ENCODE peak calls at places on chromosomes 12 and 14, in five cellular contexts. One of them, this sample, is unnamed. For H3K9me3, the result is how much of the 10 kb centered on the place peaks cover.

GRCh38 chr14:22039938-22040780 is 366.5 kb upstream of the OR4E1 start:
- DNase-seq in DND-41: peak
- DNase-seq in left ventricle myocardium inferior: no peak
- DNase-seq in stomach: no peak
- DNase-seq in CD8-positive, alpha-beta T cell: peak
- DNase-seq in this sample: peak

GRCh38 chr12:4899361-4899760 is 10.3 kb upstream of the KCNA1 start:
- DNase-seq in left ventricle myocardium inferior: no peak
- DNase-seq in CD8-positive, alpha-beta T cell: no peak
- DNase-seq in DND-41: no peak
- DNase-seq in stomach: no peak
- DNase-seq in this sample: no peak

GRCh38 chr12:53550595-53550994 is 43.3 kb upstream of the NPFF start:
- DNase-seq in CD8-positive, alpha-beta T cell: no peak
- DNase-seq in DND-41: no peak
- DNase-seq in left ventricle myocardium inferior: no peak
- DNase-seq in stomach: no peak
- DNase-seq in this sample: no peak

GRCh38 chr12:29783773-29784666 is at the start of gene TMTC1:
- DNase-seq in DND-41: no peak
- DNase-seq in stomach: peak
- DNase-seq in CD8-positive, alpha-beta T cell: no peak
- DNase-seq in left ventricle myocardium inferior: peak
- DNase-seq in this sample: no peak

GRCh38 chr14:24117179-24117578 is 2.4 kb upstream of the NRL start:
- DNase-seq in CD8-positive, alpha-beta T cell: no peak
- DNase-seq in stomach: no peak
- DNase-seq in left ventricle myocardium inferior: no peak
- DNase-seq in DND-41: no peak
- DNase-seq in this sample: no peak

GRCh38 chr14:87830443-87831096 is 162.4 kb downstream of the GALC start:
- DNase-seq in stomach: no peak
- DNase-seq in DND-41: no peak
- DNase-seq in left ventricle myocardium inferior: no peak
- DNase-seq in CD8-positive, alpha-beta T cell: no peak
- DNase-seq in this sample: no peak

GRCh38 chr14:31241450-31242114 is 34.0 kb upstream of the HECTD1 start:
- DNase-seq in left ventricle myocardium inferior: no peak
- DNase-seq in stomach: no peak
- DNase-seq in CD8-positive, alpha-beta T cell: no peak
- DNase-seq in DND-41: no peak
- DNase-seq in this sample: no peak

GRCh38 chr12:107478881-107479280 is 206.7 kb upstream of the PWP1 start:
- DNase-seq in left ventricle myocardium inferior: no peak
- DNase-seq in CD8-positive, alpha-beta T cell: no peak
- DNase-seq in DND-41: no peak
- DNase-seq in stomach: no peak
- DNase-seq in this sample: no peak

GRCh38 chr12:91923864-91924263 is 221.8 kb downstream of the BTG1 start:
- DNase-seq in DND-41: no peak
- DNase-seq in CD8-positive, alpha-beta T cell: no peak
- DNase-seq in left ventricle myocardium inferior: no peak
- DNase-seq in stomach: no peak
- DNase-seq in this sample: no peak

GRCh38 chr14:52949711-52950409 is 990 bp downstream of the FERMT2 start:
- DNase-seq in left ventricle myocardium inferior: no peak
- DNase-seq in stomach: no peak
- DNase-seq in DND-41: no peak
- DNase-seq in CD8-positive, alpha-beta T cell: no peak
- DNase-seq in this sample: peak

GRCh38 chr14:90003526-90004312 is 48.0 kb downstream of the TDP1 start:
- DNase-seq in DND-41: no peak
- DNase-seq in left ventricle myocardium inferior: no peak
- DNase-seq in stomach: no peak
- DNase-seq in CD8-positive, alpha-beta T cell: no peak
- DNase-seq in this sample: no peak

GRCh38 chr12:13566286-13566685 is 369.8 kb downstream of the EMP1 start:
- DNase-seq in left ventricle myocardium inferior: no peak
- DNase-seq in CD8-positive, alpha-beta T cell: no peak
- DNase-seq in stomach: no peak
- DNase-seq in DND-41: no peak
- DNase-seq in this sample: no peak

GRCh38 chr14:99317231-99318090 is 45.5 kb upstream of the BCL11B start:
- DNase-seq in DND-41: no peak
- DNase-seq in stomach: no peak
- DNase-seq in CD8-positive, alpha-beta T cell: no peak
- DNase-seq in left ventricle myocardium inferior: no peak
- DNase-seq in this sample: no peak

GRCh38 chr14:71658261-71658860 is 273.9 kb upstream of the RGS6 start:
- DNase-seq in stomach: no peak
- DNase-seq in DND-41: no peak
- DNase-seq in CD8-positive, alpha-beta T cell: no peak
- DNase-seq in left ventricle myocardium inferior: no peak
- DNase-seq in this sample: no peak

GRCh38 chr14:75294649-75295033 is 16.0 kb downstream of the FOS start:
- DNase-seq in DND-41: no peak
- DNase-seq in left ventricle myocardium inferior: no peak
- DNase-seq in stomach: no peak
- DNase-seq in CD8-positive, alpha-beta T cell: no peak
- DNase-seq in this sample: no peak

GRCh38 chr14:57066887-57067513 is 201.7 kb downstream of the EXOC5 start:
- DNase-seq in stomach: peak
- DNase-seq in CD8-positive, alpha-beta T cell: no peak
- DNase-seq in left ventricle myocardium inferior: no peak
- DNase-seq in DND-41: peak
- DNase-seq in this sample: no peak

GRCh38 chr14:49579841-49580240 is 6.3 kb downstream of the RPS29 start:
- DNase-seq in CD8-positive, alpha-beta T cell: no peak
- DNase-seq in stomach: no peak
- DNase-seq in DND-41: no peak
- DNase-seq in left ventricle myocardium inferior: no peak
- DNase-seq in this sample: no peak
- H3K4me3 ChIP-seq in CD8-positive, alpha-beta T cell: no peak
- H3K4me3 ChIP-seq in stomach: no peak
- H3K4me3 ChIP-seq in DND-41: no peak
- H3K4me3 ChIP-seq in left ventricle myocardium inferior: no peak
- H3K4me3 ChIP-seq in this sample: no peak

GRCh38 chr14:103817595-103817994 is 29.8 kb downstream of the PPP1R13B start:
- DNase-seq in left ventricle myocardium inferior: no peak
- DNase-seq in stomach: no peak
- DNase-seq in CD8-positive, alpha-beta T cell: no peak
- DNase-seq in DND-41: no peak
- DNase-seq in this sample: no peak
- H3K27ac ChIP-seq in left ventricle myocardium inferior: peak
- H3K27ac ChIP-seq in stomach: no peak
- H3K27ac ChIP-seq in CD8-positive, alpha-beta T cell: no peak
- H3K27ac ChIP-seq in DND-41: no peak
- H3K27ac ChIP-seq in this sample: no peak

DNA sequence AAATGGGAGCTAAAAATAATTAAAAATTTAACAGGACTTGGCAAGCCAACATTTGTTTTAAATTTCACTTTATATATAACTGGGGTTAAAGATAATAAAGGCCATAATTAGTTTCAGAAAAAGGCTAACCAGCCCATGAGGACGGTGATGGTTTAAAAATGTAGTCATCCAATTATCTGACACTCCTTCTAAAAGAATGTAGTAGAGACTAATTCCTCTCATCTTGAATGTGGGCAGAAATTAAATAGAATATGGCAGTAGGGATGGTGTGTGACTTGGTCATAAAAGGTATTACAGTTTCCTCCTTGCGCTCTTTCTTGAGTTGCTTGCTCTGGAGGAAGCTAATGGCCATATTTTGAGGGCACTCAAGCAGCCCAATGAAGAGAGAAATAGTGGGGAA is 49.1 kb upstream of the PTPRB start:
- DNase-seq in DND-41: no peak
- DNase-seq in left ventricle myocardium inferior: no peak
- DNase-seq in CD8-positive, alpha-beta T cell: no peak
- DNase-seq in stomach: no peak
- DNase-seq in this sample: no peak
- H3K9me3 ChIP-seq in DND-41: under half
- H3K9me3 ChIP-seq in left ventricle myocardium inferior: under half
- H3K9me3 ChIP-seq in CD8-positive, alpha-beta T cell: under half
- H3K9me3 ChIP-seq in stomach: under half
- H3K9me3 ChIP-seq in this sample: under half

DNA sequence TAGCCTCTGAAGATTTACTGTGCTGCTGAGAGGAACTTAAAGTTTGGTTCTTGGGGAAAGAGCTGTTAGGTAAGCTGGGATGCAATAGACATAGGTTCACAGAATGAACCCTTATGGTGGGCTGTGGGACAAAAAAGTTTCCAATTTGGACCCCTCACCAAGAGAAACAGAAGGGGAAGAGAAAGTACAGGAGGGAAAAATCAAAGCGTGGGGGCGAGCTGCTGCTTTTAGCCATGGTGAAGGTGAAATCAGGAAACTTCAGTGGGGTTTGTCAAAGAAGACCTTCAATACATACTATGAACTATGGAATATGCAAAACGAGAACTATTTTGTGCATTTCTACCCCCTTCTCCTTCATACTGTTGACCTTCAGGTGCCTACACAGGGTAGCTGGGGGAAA is 10.6 kb upstream of the NINJ2 start:
- DNase-seq in left ventricle myocardium inferior: no peak
- DNase-seq in CD8-positive, alpha-beta T cell: no peak
- DNase-seq in DND-41: no peak
- DNase-seq in stomach: no peak
- DNase-seq in this sample: no peak
- H3K4me3 ChIP-seq in left ventricle myocardium inferior: no peak
- H3K4me3 ChIP-seq in CD8-positive, alpha-beta T cell: no peak
- H3K4me3 ChIP-seq in DND-41: no peak
- H3K4me3 ChIP-seq in stomach: no peak
- H3K4me3 ChIP-seq in this sample: peak

GRCh38 chr12:132045751-132046150 is 96.0 kb downstream of the EP400 start:
- DNase-seq in left ventricle myocardium inferior: no peak
- DNase-seq in CD8-positive, alpha-beta T cell: no peak
- DNase-seq in stomach: no peak
- DNase-seq in DND-41: no peak
- DNase-seq in this sample: no peak
- H3K27ac ChIP-seq in left ventricle myocardium inferior: no peak
- H3K27ac ChIP-seq in CD8-positive, alpha-beta T cell: no peak
- H3K27ac ChIP-seq in stomach: no peak
- H3K27ac ChIP-seq in DND-41: no peak
- H3K27ac ChIP-seq in this sample: no peak

DNA sequence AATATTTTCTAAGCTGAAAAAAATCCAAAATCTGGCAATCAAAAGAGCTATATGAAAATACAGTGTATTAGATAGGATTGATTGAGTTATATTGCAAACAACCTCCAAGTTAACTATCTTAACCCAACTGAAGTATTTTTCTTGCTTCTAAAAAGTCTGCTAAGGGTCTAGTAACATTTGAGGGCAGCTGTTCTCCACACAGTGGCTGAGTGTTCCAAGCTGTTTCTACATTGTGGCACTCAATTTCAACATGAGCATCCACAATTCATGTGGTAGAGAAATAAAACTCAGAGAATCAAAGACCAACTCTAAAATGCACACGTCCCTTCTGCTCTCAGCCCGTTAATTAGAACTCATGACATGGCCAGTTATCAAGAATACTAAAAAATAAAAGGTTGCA is 340.0 kb downstream of the C12orf50 start:
- DNase-seq in stomach: no peak
- DNase-seq in CD8-positive, alpha-beta T cell: no peak
- DNase-seq in left ventricle myocardium inferior: no peak
- DNase-seq in DND-41: no peak
- DNase-seq in this sample: no peak
- H3K9me3 ChIP-seq in stomach: under half
- H3K9me3 ChIP-seq in CD8-positive, alpha-beta T cell: under half
- H3K9me3 ChIP-seq in left ventricle myocardium inferior: under half
- H3K9me3 ChIP-seq in DND-41: under half
- H3K9me3 ChIP-seq in this sample: under half

GRCh38 chr12:130933269-130933995 is 20.3 kb upstream of the ADGRD1 start:
- DNase-seq in stomach: no peak
- DNase-seq in left ventricle myocardium inferior: no peak
- DNase-seq in DND-41: no peak
- DNase-seq in CD8-positive, alpha-beta T cell: no peak
- DNase-seq in this sample: no peak

GRCh38 chr12:130936566-130936965 is 17.1 kb upstream of the ADGRD1 start:
- DNase-seq in CD8-positive, alpha-beta T cell: no peak
- DNase-seq in left ventricle myocardium inferior: no peak
- DNase-seq in stomach: no peak
- DNase-seq in DND-41: no peak
- DNase-seq in this sample: no peak

GRCh38 chr12:130934753-130935152 is 19.0 kb upstream of the ADGRD1 start:
- DNase-seq in DND-41: no peak
- DNase-seq in stomach: no peak
- DNase-seq in CD8-positive, alpha-beta T cell: no peak
- DNase-seq in left ventricle myocardium inferior: no peak
- DNase-seq in this sample: no peak

DNA sequence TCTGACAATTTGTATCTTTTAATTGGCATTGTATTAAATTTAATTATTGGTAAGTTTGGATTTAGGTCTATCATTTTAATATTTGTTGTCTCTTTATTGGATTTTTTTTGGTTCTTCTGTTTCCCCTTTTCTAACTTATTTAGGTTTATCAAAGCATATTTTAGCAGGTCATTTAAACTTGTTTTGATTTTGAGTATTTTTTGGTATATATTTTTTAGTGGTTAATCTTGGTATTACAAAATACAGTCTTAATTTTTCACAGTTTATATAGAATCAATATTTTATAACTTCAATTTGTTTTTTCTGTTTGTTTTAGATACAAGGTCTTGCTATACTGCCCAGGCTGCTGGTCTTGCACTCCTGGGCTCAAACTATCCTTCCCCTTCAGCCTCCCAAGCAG is 15.5 kb upstream of the ADGRD1 start:
- DNase-seq in CD8-positive, alpha-beta T cell: no peak
- DNase-seq in DND-41: no peak
- DNase-seq in left ventricle myocardium inferior: no peak
- DNase-seq in stomach: no peak
- DNase-seq in this sample: no peak
- H3K4me3 ChIP-seq in CD8-positive, alpha-beta T cell: no peak
- H3K4me3 ChIP-seq in DND-41: no peak
- H3K4me3 ChIP-seq in left ventricle myocardium inferior: no peak
- H3K4me3 ChIP-seq in stomach: no peak
- H3K4me3 ChIP-seq in this sample: no peak

GRCh38 chr12:109943811-109944210 is 43.7 kb downstream of the TCHP start:
- DNase-seq in DND-41: no peak
- DNase-seq in CD8-positive, alpha-beta T cell: no peak
- DNase-seq in stomach: no peak
- DNase-seq in left ventricle myocardium inferior: no peak
- DNase-seq in this sample: no peak
- H3K27ac ChIP-seq in DND-41: no peak
- H3K27ac ChIP-seq in CD8-positive, alpha-beta T cell: no peak
- H3K27ac ChIP-seq in stomach: no peak
- H3K27ac ChIP-seq in left ventricle myocardium inferior: peak
- H3K27ac ChIP-seq in this sample: no peak